ENCODE peak calls at places on chromosomes 1 and 21, in five cellular contexts. E is activated CD4-positive, alpha-beta T cell treated with anti-CD3 and anti-CD28 coated beads for 1 hour; T is NCI-H2081; Q is iPS DF 19.7; W is KG1. P is an unnamed sample.
A peak's percentile ranks its signal among the peaks of the same experiment; 100 is the strongest.

GRCh38 chr1:171220551-171221175 is 27.6 kb upstream of the FMO1 start:
- DNase-seq in T (no peak), W (no peak), E (no peak), Q (peak; percentile 86), P (no peak)

GRCh38 chr1:151908228-151908691 is 1.1 kb downstream of the THEM4 start:
- DNase-seq in E (no peak), Q (no peak), W (no peak), T (no peak), P (no peak)

GRCh38 chr1:201624741-201625646 is 86.1 kb downstream of the NAV1 start:
- DNase-seq in E (no peak), Q (no peak), W (no peak), T (no peak), P (no peak)

GRCh38 chr1:186662752-186663151 is 17.5 kb downstream of the PTGS2 start:
- DNase-seq in Q (no peak), E (no peak), T (no peak), W (no peak), P (no peak)

GRCh38 chr1:230375149-230375548 is 51.0 kb downstream of the PGBD5 start:
- DNase-seq in T (no peak), E (no peak), Q (no peak), W (no peak), P (no peak)

GRCh38 chr21:18744840-18745239 is 341.3 kb upstream of the TMPRSS15 start:
- DNase-seq in Q (no peak), W (no peak), E (no peak), T (no peak), P (no peak)

GRCh38 chr1:153647375-153647714 is 11.2 kb upstream of the SNAPIN start:
- DNase-seq in T (no peak), W (no peak), Q (no peak), E (no peak), P (no peak)

GRCh38 chr21:37087188-37087587 is 14.1 kb downstream of the TTC3 start:
- DNase-seq in W (no peak), E (no peak), T (peak; percentile 27), Q (no peak), P (no peak)

GRCh38 chr1:180577361-180577760 is 18.6 kb downstream of the OVAAL start:
- DNase-seq in W (no peak), T (no peak), E (no peak), Q (no peak), P (no peak)